ENCODE peak calls at places on chromosomes 6 and 20, in seven cellular contexts. One of them, this sample, is unnamed.

GRCh38 chr20:51910202-51911050 is 108.1 kb upstream of the SALL4 start:
- DNase-seq in Panc1: no peak
- DNase-seq in activated CD4-positive, CD25-positive, alpha-beta regulatory T cell: no peak
- DNase-seq in stimulated activated CD4-positive, alpha-beta T cell treated with anti-CD3 and anti-CD28 coated beads, TNF-alpha, amount 100 ng/mL, for 24 hours: no peak
- DNase-seq in activated naive CD8-positive, alpha-beta T cell treated with anti-CD3 and anti-CD28 coated beads, Interleukin-2, amount 50 U/mL, for 24 hours: no peak
- DNase-seq in NCI-H2029 treated with DMSO at 0.1 percent for 48 hours: no peak
- DNase-seq in cardiac muscle cell: peak; percentile 42
- DNase-seq in this sample: no peak

GRCh38 chr6:134468633-134469032 is 150.7 kb upstream of the SGK1 start:
- DNase-seq in activated CD4-positive, CD25-positive, alpha-beta regulatory T cell: no peak
- DNase-seq in NCI-H2029 treated with DMSO at 0.1 percent for 48 hours: no peak
- DNase-seq in Panc1: no peak
- DNase-seq in cardiac muscle cell: no peak
- DNase-seq in stimulated activated CD4-positive, alpha-beta T cell treated with anti-CD3 and anti-CD28 coated beads, TNF-alpha, amount 100 ng/mL, for 24 hours: no peak
- DNase-seq in activated naive CD8-positive, alpha-beta T cell treated with anti-CD3 and anti-CD28 coated beads, Interleukin-2, amount 50 U/mL, for 24 hours: no peak
- DNase-seq in this sample: no peak

GRCh38 chr20:62043131-62043914 is 22.4 kb downstream of the TAF4 start:
- DNase-seq in stimulated activated CD4-positive, alpha-beta T cell treated with anti-CD3 and anti-CD28 coated beads, TNF-alpha, amount 100 ng/mL, for 24 hours: no peak
- DNase-seq in NCI-H2029 treated with DMSO at 0.1 percent for 48 hours: no peak
- DNase-seq in activated CD4-positive, CD25-positive, alpha-beta regulatory T cell: no peak
- DNase-seq in cardiac muscle cell: no peak
- DNase-seq in Panc1: no peak
- DNase-seq in activated naive CD8-positive, alpha-beta T cell treated with anti-CD3 and anti-CD28 coated beads, Interleukin-2, amount 50 U/mL, for 24 hours: no peak
- DNase-seq in this sample: no peak

GRCh38 chr20:21280496-21281016 is 22.6 kb upstream of the XRN2 start:
- DNase-seq in Panc1: no peak
- DNase-seq in NCI-H2029 treated with DMSO at 0.1 percent for 48 hours: no peak
- DNase-seq in activated naive CD8-positive, alpha-beta T cell treated with anti-CD3 and anti-CD28 coated beads, Interleukin-2, amount 50 U/mL, for 24 hours: no peak
- DNase-seq in stimulated activated CD4-positive, alpha-beta T cell treated with anti-CD3 and anti-CD28 coated beads, TNF-alpha, amount 100 ng/mL, for 24 hours: no peak
- DNase-seq in cardiac muscle cell: no peak
- DNase-seq in activated CD4-positive, CD25-positive, alpha-beta regulatory T cell: no peak
- DNase-seq in this sample: no peak

GRCh38 chr6:25472314-25472713 is 179.7 kb upstream of the SCGN start:
- DNase-seq in Panc1: no peak
- DNase-seq in cardiac muscle cell: no peak
- DNase-seq in NCI-H2029 treated with DMSO at 0.1 percent for 48 hours: no peak
- DNase-seq in activated CD4-positive, CD25-positive, alpha-beta regulatory T cell: no peak
- DNase-seq in activated naive CD8-positive, alpha-beta T cell treated with anti-CD3 and anti-CD28 coated beads, Interleukin-2, amount 50 U/mL, for 24 hours: no peak
- DNase-seq in stimulated activated CD4-positive, alpha-beta T cell treated with anti-CD3 and anti-CD28 coated beads, TNF-alpha, amount 100 ng/mL, for 24 hours: no peak
- DNase-seq in this sample: no peak

GRCh38 chr6:107114872-107115694 is at the start of gene BEND3:
- DNase-seq in activated CD4-positive, CD25-positive, alpha-beta regulatory T cell: peak; percentile 7
- DNase-seq in stimulated activated CD4-positive, alpha-beta T cell treated with anti-CD3 and anti-CD28 coated beads, TNF-alpha, amount 100 ng/mL, for 24 hours: no peak
- DNase-seq in activated naive CD8-positive, alpha-beta T cell treated with anti-CD3 and anti-CD28 coated beads, Interleukin-2, amount 50 U/mL, for 24 hours: peak; percentile 35
- DNase-seq in cardiac muscle cell: peak; percentile 66
- DNase-seq in NCI-H2029 treated with DMSO at 0.1 percent for 48 hours: no peak
- DNase-seq in Panc1: no peak
- DNase-seq in this sample: no peak

GRCh38 chr6:148192310-148192709 is 150.3 kb upstream of the SASH1 start:
- DNase-seq in NCI-H2029 treated with DMSO at 0.1 percent for 48 hours: no peak
- DNase-seq in Panc1: no peak
- DNase-seq in activated CD4-positive, CD25-positive, alpha-beta regulatory T cell: no peak
- DNase-seq in stimulated activated CD4-positive, alpha-beta T cell treated with anti-CD3 and anti-CD28 coated beads, TNF-alpha, amount 100 ng/mL, for 24 hours: no peak
- DNase-seq in cardiac muscle cell: no peak
- DNase-seq in activated naive CD8-positive, alpha-beta T cell treated with anti-CD3 and anti-CD28 coated beads, Interleukin-2, amount 50 U/mL, for 24 hours: no peak
- DNase-seq in this sample: no peak

GRCh38 chr6:113855500-113856010 is 1.6 kb upstream of the MARCKS start:
- DNase-seq in activated CD4-positive, CD25-positive, alpha-beta regulatory T cell: no peak
- DNase-seq in cardiac muscle cell: peak; percentile 50
- DNase-seq in Panc1: no peak
- DNase-seq in stimulated activated CD4-positive, alpha-beta T cell treated with anti-CD3 and anti-CD28 coated beads, TNF-alpha, amount 100 ng/mL, for 24 hours: no peak
- DNase-seq in activated naive CD8-positive, alpha-beta T cell treated with anti-CD3 and anti-CD28 coated beads, Interleukin-2, amount 50 U/mL, for 24 hours: peak; percentile 8
- DNase-seq in NCI-H2029 treated with DMSO at 0.1 percent for 48 hours: peak; percentile 61
- DNase-seq in this sample: peak; percentile 37

GRCh38 chr20:38692436-38693411 is 31.6 kb upstream of the SLC32A1 start:
- DNase-seq in activated CD4-positive, CD25-positive, alpha-beta regulatory T cell: peak; percentile 16
- DNase-seq in stimulated activated CD4-positive, alpha-beta T cell treated with anti-CD3 and anti-CD28 coated beads, TNF-alpha, amount 100 ng/mL, for 24 hours: peak; percentile 8
- DNase-seq in cardiac muscle cell: peak; percentile 92
- DNase-seq in Panc1: no peak
- DNase-seq in activated naive CD8-positive, alpha-beta T cell treated with anti-CD3 and anti-CD28 coated beads, Interleukin-2, amount 50 U/mL, for 24 hours: peak; percentile 62
- DNase-seq in NCI-H2029 treated with DMSO at 0.1 percent for 48 hours: no peak
- DNase-seq in this sample: no peak

GRCh38 chr6:128303870-128304269 is 216.5 kb downstream of the PTPRK start:
- DNase-seq in cardiac muscle cell: no peak
- DNase-seq in stimulated activated CD4-positive, alpha-beta T cell treated with anti-CD3 and anti-CD28 coated beads, TNF-alpha, amount 100 ng/mL, for 24 hours: no peak
- DNase-seq in activated CD4-positive, CD25-positive, alpha-beta regulatory T cell: no peak
- DNase-seq in NCI-H2029 treated with DMSO at 0.1 percent for 48 hours: no peak
- DNase-seq in activated naive CD8-positive, alpha-beta T cell treated with anti-CD3 and anti-CD28 coated beads, Interleukin-2, amount 50 U/mL, for 24 hours: no peak
- DNase-seq in Panc1: no peak
- DNase-seq in this sample: no peak

GRCh38 chr6:13635948-13636658 is 21.0 kb downstream of the NOL7 start:
- DNase-seq in cardiac muscle cell: no peak
- DNase-seq in NCI-H2029 treated with DMSO at 0.1 percent for 48 hours: no peak
- DNase-seq in stimulated activated CD4-positive, alpha-beta T cell treated with anti-CD3 and anti-CD28 coated beads, TNF-alpha, amount 100 ng/mL, for 24 hours: no peak
- DNase-seq in activated CD4-positive, CD25-positive, alpha-beta regulatory T cell: no peak
- DNase-seq in Panc1: no peak
- DNase-seq in activated naive CD8-positive, alpha-beta T cell treated with anti-CD3 and anti-CD28 coated beads, Interleukin-2, amount 50 U/mL, for 24 hours: no peak
- DNase-seq in this sample: no peak

GRCh38 chr20:49724637-49725606 is 11.2 kb upstream of the B4GALT5 start:
- DNase-seq in Panc1: no peak
- DNase-seq in activated naive CD8-positive, alpha-beta T cell treated with anti-CD3 and anti-CD28 coated beads, Interleukin-2, amount 50 U/mL, for 24 hours: no peak
- DNase-seq in NCI-H2029 treated with DMSO at 0.1 percent for 48 hours: no peak
- DNase-seq in activated CD4-positive, CD25-positive, alpha-beta regulatory T cell: no peak
- DNase-seq in stimulated activated CD4-positive, alpha-beta T cell treated with anti-CD3 and anti-CD28 coated beads, TNF-alpha, amount 100 ng/mL, for 24 hours: no peak
- DNase-seq in cardiac muscle cell: no peak
- DNase-seq in this sample: no peak

GRCh38 chr6:160999508-160999907 is 7.9 kb downstream of the MAP3K4 start:
- DNase-seq in activated CD4-positive, CD25-positive, alpha-beta regulatory T cell: no peak
- DNase-seq in Panc1: no peak
- DNase-seq in stimulated activated CD4-positive, alpha-beta T cell treated with anti-CD3 and anti-CD28 coated beads, TNF-alpha, amount 100 ng/mL, for 24 hours: no peak
- DNase-seq in NCI-H2029 treated with DMSO at 0.1 percent for 48 hours: no peak
- DNase-seq in activated naive CD8-positive, alpha-beta T cell treated with anti-CD3 and anti-CD28 coated beads, Interleukin-2, amount 50 U/mL, for 24 hours: no peak
- DNase-seq in cardiac muscle cell: no peak
- DNase-seq in this sample: no peak

GRCh38 chr6:43368517-43369160 is 808 bp downstream of the ZNF318 start:
- DNase-seq in Panc1: no peak
- DNase-seq in stimulated activated CD4-positive, alpha-beta T cell treated with anti-CD3 and anti-CD28 coated beads, TNF-alpha, amount 100 ng/mL, for 24 hours: no peak
- DNase-seq in cardiac muscle cell: peak; percentile 78
- DNase-seq in activated naive CD8-positive, alpha-beta T cell treated with anti-CD3 and anti-CD28 coated beads, Interleukin-2, amount 50 U/mL, for 24 hours: peak; percentile 27
- DNase-seq in NCI-H2029 treated with DMSO at 0.1 percent for 48 hours: no peak
- DNase-seq in activated CD4-positive, CD25-positive, alpha-beta regulatory T cell: no peak
- DNase-seq in this sample: no peak

GRCh38 chr6:2749972-2750600 is 636 bp downstream of the MYLK4 start:
- DNase-seq in Panc1: no peak
- DNase-seq in cardiac muscle cell: peak; percentile 67
- DNase-seq in NCI-H2029 treated with DMSO at 0.1 percent for 48 hours: peak; percentile 47
- DNase-seq in activated CD4-positive, CD25-positive, alpha-beta regulatory T cell: peak; percentile 56
- DNase-seq in stimulated activated CD4-positive, alpha-beta T cell treated with anti-CD3 and anti-CD28 coated beads, TNF-alpha, amount 100 ng/mL, for 24 hours: peak; percentile 54
- DNase-seq in activated naive CD8-positive, alpha-beta T cell treated with anti-CD3 and anti-CD28 coated beads, Interleukin-2, amount 50 U/mL, for 24 hours: peak; percentile 74
- DNase-seq in this sample: no peak

GRCh38 chr20:57893364-57894001 is 183.7 kb upstream of the PMEPA1 start:
- DNase-seq in cardiac muscle cell: no peak
- DNase-seq in activated CD4-positive, CD25-positive, alpha-beta regulatory T cell: no peak
- DNase-seq in activated naive CD8-positive, alpha-beta T cell treated with anti-CD3 and anti-CD28 coated beads, Interleukin-2, amount 50 U/mL, for 24 hours: no peak
- DNase-seq in Panc1: no peak
- DNase-seq in NCI-H2029 treated with DMSO at 0.1 percent for 48 hours: no peak
- DNase-seq in stimulated activated CD4-positive, alpha-beta T cell treated with anti-CD3 and anti-CD28 coated beads, TNF-alpha, amount 100 ng/mL, for 24 hours: no peak
- DNase-seq in this sample: no peak

GRCh38 chr6:75602164-75602896 is 650 bp downstream of the SENP6 start:
- DNase-seq in Panc1: no peak
- DNase-seq in cardiac muscle cell: peak; percentile 62
- DNase-seq in stimulated activated CD4-positive, alpha-beta T cell treated with anti-CD3 and anti-CD28 coated beads, TNF-alpha, amount 100 ng/mL, for 24 hours: peak; percentile 42
- DNase-seq in activated naive CD8-positive, alpha-beta T cell treated with anti-CD3 and anti-CD28 coated beads, Interleukin-2, amount 50 U/mL, for 24 hours: peak; percentile 64
- DNase-seq in activated CD4-positive, CD25-positive, alpha-beta regulatory T cell: peak; percentile 24
- DNase-seq in NCI-H2029 treated with DMSO at 0.1 percent for 48 hours: peak; percentile 35
- DNase-seq in this sample: peak; percentile 56

GRCh38 chr6:108105584-108105983 is 31.0 kb upstream of the OSTM1 start:
- DNase-seq in activated naive CD8-positive, alpha-beta T cell treated with anti-CD3 and anti-CD28 coated beads, Interleukin-2, amount 50 U/mL, for 24 hours: no peak
- DNase-seq in stimulated activated CD4-positive, alpha-beta T cell treated with anti-CD3 and anti-CD28 coated beads, TNF-alpha, amount 100 ng/mL, for 24 hours: no peak
- DNase-seq in cardiac muscle cell: no peak
- DNase-seq in NCI-H2029 treated with DMSO at 0.1 percent for 48 hours: no peak
- DNase-seq in Panc1: no peak
- DNase-seq in activated CD4-positive, CD25-positive, alpha-beta regulatory T cell: no peak
- DNase-seq in this sample: no peak

GRCh38 chr6:151022492-151022891 is 157.0 kb downstream of the MTHFD1L start:
- DNase-seq in NCI-H2029 treated with DMSO at 0.1 percent for 48 hours: no peak
- DNase-seq in activated CD4-positive, CD25-positive, alpha-beta regulatory T cell: no peak
- DNase-seq in Panc1: no peak
- DNase-seq in activated naive CD8-positive, alpha-beta T cell treated with anti-CD3 and anti-CD28 coated beads, Interleukin-2, amount 50 U/mL, for 24 hours: no peak
- DNase-seq in stimulated activated CD4-positive, alpha-beta T cell treated with anti-CD3 and anti-CD28 coated beads, TNF-alpha, amount 100 ng/mL, for 24 hours: no peak
- DNase-seq in cardiac muscle cell: no peak
- DNase-seq in this sample: no peak

GRCh38 chr6:135642912-135643311 is 145.4 kb upstream of the AHI1 start:
- DNase-seq in NCI-H2029 treated with DMSO at 0.1 percent for 48 hours: no peak
- DNase-seq in activated naive CD8-positive, alpha-beta T cell treated with anti-CD3 and anti-CD28 coated beads, Interleukin-2, amount 50 U/mL, for 24 hours: no peak
- DNase-seq in activated CD4-positive, CD25-positive, alpha-beta regulatory T cell: no peak
- DNase-seq in Panc1: no peak
- DNase-seq in cardiac muscle cell: no peak
- DNase-seq in stimulated activated CD4-positive, alpha-beta T cell treated with anti-CD3 and anti-CD28 coated beads, TNF-alpha, amount 100 ng/mL, for 24 hours: no peak
- DNase-seq in this sample: no peak

GRCh38 chr6:31826793-31827285 is 699 bp upstream of the HSPA1B start:
- DNase-seq in Panc1: no peak
- DNase-seq in cardiac muscle cell: peak; percentile 53
- DNase-seq in stimulated activated CD4-positive, alpha-beta T cell treated with anti-CD3 and anti-CD28 coated beads, TNF-alpha, amount 100 ng/mL, for 24 hours: no peak
- DNase-seq in NCI-H2029 treated with DMSO at 0.1 percent for 48 hours: no peak
- DNase-seq in activated naive CD8-positive, alpha-beta T cell treated with anti-CD3 and anti-CD28 coated beads, Interleukin-2, amount 50 U/mL, for 24 hours: no peak
- DNase-seq in activated CD4-positive, CD25-positive, alpha-beta regulatory T cell: no peak
- DNase-seq in this sample: no peak

GRCh38 chr6:19417713-19418112 is 419.5 kb upstream of the ID4 start:
- DNase-seq in activated naive CD8-positive, alpha-beta T cell treated with anti-CD3 and anti-CD28 coated beads, Interleukin-2, amount 50 U/mL, for 24 hours: no peak
- DNase-seq in stimulated activated CD4-positive, alpha-beta T cell treated with anti-CD3 and anti-CD28 coated beads, TNF-alpha, amount 100 ng/mL, for 24 hours: no peak
- DNase-seq in activated CD4-positive, CD25-positive, alpha-beta regulatory T cell: no peak
- DNase-seq in Panc1: peak; percentile 42
- DNase-seq in cardiac muscle cell: no peak
- DNase-seq in NCI-H2029 treated with DMSO at 0.1 percent for 48 hours: no peak
- DNase-seq in this sample: no peak

GRCh38 chr6:77814119-77814518 is 161.3 kb downstream of the MEI4 start:
- DNase-seq in stimulated activated CD4-positive, alpha-beta T cell treated with anti-CD3 and anti-CD28 coated beads, TNF-alpha, amount 100 ng/mL, for 24 hours: no peak
- DNase-seq in NCI-H2029 treated with DMSO at 0.1 percent for 48 hours: no peak
- DNase-seq in activated naive CD8-positive, alpha-beta T cell treated with anti-CD3 and anti-CD28 coated beads, Interleukin-2, amount 50 U/mL, for 24 hours: no peak
- DNase-seq in cardiac muscle cell: no peak
- DNase-seq in activated CD4-positive, CD25-positive, alpha-beta regulatory T cell: no peak
- DNase-seq in Panc1: no peak
- DNase-seq in this sample: no peak

GRCh38 chr6:135568366-135568765 is 70.8 kb upstream of the AHI1 start:
- DNase-seq in activated naive CD8-positive, alpha-beta T cell treated with anti-CD3 and anti-CD28 coated beads, Interleukin-2, amount 50 U/mL, for 24 hours: peak; percentile 49
- DNase-seq in NCI-H2029 treated with DMSO at 0.1 percent for 48 hours: no peak
- DNase-seq in Panc1: no peak
- DNase-seq in activated CD4-positive, CD25-positive, alpha-beta regulatory T cell: no peak
- DNase-seq in stimulated activated CD4-positive, alpha-beta T cell treated with anti-CD3 and anti-CD28 coated beads, TNF-alpha, amount 100 ng/mL, for 24 hours: no peak
- DNase-seq in cardiac muscle cell: no peak
- DNase-seq in this sample: no peak

GRCh38 chr20:324177-325042 is 942 bp upstream of the SOX12 start:
- DNase-seq in activated naive CD8-positive, alpha-beta T cell treated with anti-CD3 and anti-CD28 coated beads, Interleukin-2, amount 50 U/mL, for 24 hours: peak; percentile 96
- DNase-seq in stimulated activated CD4-positive, alpha-beta T cell treated with anti-CD3 and anti-CD28 coated beads, TNF-alpha, amount 100 ng/mL, for 24 hours: peak; percentile 81
- DNase-seq in cardiac muscle cell: peak; percentile 95
- DNase-seq in activated CD4-positive, CD25-positive, alpha-beta regulatory T cell: peak; percentile 83
- DNase-seq in NCI-H2029 treated with DMSO at 0.1 percent for 48 hours: peak; percentile 58
- DNase-seq in Panc1: peak; percentile 76
- DNase-seq in this sample: peak; percentile 67

GRCh38 chr20:47708953-47709833 is 76.1 kb downstream of the SULF2 start:
- DNase-seq in Panc1: no peak
- DNase-seq in activated CD4-positive, CD25-positive, alpha-beta regulatory T cell: no peak
- DNase-seq in stimulated activated CD4-positive, alpha-beta T cell treated with anti-CD3 and anti-CD28 coated beads, TNF-alpha, amount 100 ng/mL, for 24 hours: no peak
- DNase-seq in activated naive CD8-positive, alpha-beta T cell treated with anti-CD3 and anti-CD28 coated beads, Interleukin-2, amount 50 U/mL, for 24 hours: no peak
- DNase-seq in NCI-H2029 treated with DMSO at 0.1 percent for 48 hours: no peak
- DNase-seq in cardiac muscle cell: no peak
- DNase-seq in this sample: no peak

GRCh38 chr6:122817362-122817761 is 28.3 kb downstream of the SMPDL3A start:
- DNase-seq in Panc1: no peak
- DNase-seq in cardiac muscle cell: no peak
- DNase-seq in NCI-H2029 treated with DMSO at 0.1 percent for 48 hours: no peak
- DNase-seq in stimulated activated CD4-positive, alpha-beta T cell treated with anti-CD3 and anti-CD28 coated beads, TNF-alpha, amount 100 ng/mL, for 24 hours: no peak
- DNase-seq in activated naive CD8-positive, alpha-beta T cell treated with anti-CD3 and anti-CD28 coated beads, Interleukin-2, amount 50 U/mL, for 24 hours: no peak
- DNase-seq in activated CD4-positive, CD25-positive, alpha-beta regulatory T cell: no peak
- DNase-seq in this sample: no peak

GRCh38 chr20:43534016-43534415 is 24.8 kb upstream of the SGK2 start:
- DNase-seq in stimulated activated CD4-positive, alpha-beta T cell treated with anti-CD3 and anti-CD28 coated beads, TNF-alpha, amount 100 ng/mL, for 24 hours: no peak
- DNase-seq in activated CD4-positive, CD25-positive, alpha-beta regulatory T cell: no peak
- DNase-seq in Panc1: no peak
- DNase-seq in activated naive CD8-positive, alpha-beta T cell treated with anti-CD3 and anti-CD28 coated beads, Interleukin-2, amount 50 U/mL, for 24 hours: no peak
- DNase-seq in cardiac muscle cell: no peak
- DNase-seq in NCI-H2029 treated with DMSO at 0.1 percent for 48 hours: no peak
- DNase-seq in this sample: no peak

This sample was measured in DMS153.